ENCODE peak calls at places on chromosomes 2 and 18, in six cellular contexts. L is M059J; R is activated naive CD8-positive, alpha-beta T cell treated with anti-CD3 and anti-CD28 coated beads, Interleukin-2, amount 50 U/mL, for 24 hours; H is hypothalamus; O is anterior cingulate cortex; W is non-pigmented ciliary epithelial cell. Y is an unnamed sample.

GRCh38 chr2:75998451-75998850 is 287.7 kb upstream of the GCFC2 start:
- DNase-seq in L (no peak), R (no peak), H (no peak), O (no peak), W (no peak), Y (no peak)

GRCh38 chr2:205411558-205411957 is 270.7 kb upstream of the NRP2 start:
- DNase-seq in L (no peak), R (no peak), H (peak), O (peak), W (no peak), Y (peak)

GRCh38 chr2:66569974-66570373 is 135.0 kb downstream of the MEIS1 start:
- DNase-seq in L (no peak), R (no peak), H (no peak), O (no peak), W (no peak), Y (no peak)

GRCh38 chr2:225182126-225182525 is 139.9 kb upstream of the DOCK10 start:
- DNase-seq in L (no peak), R (no peak), H (no peak), O (no peak), W (no peak), Y (no peak)

GRCh38 chr18:70662588-70662987 is 373.7 kb downstream of the SOCS6 start:
- DNase-seq in L (no peak), R (no peak), H (no peak), O (no peak), W (no peak), Y (no peak)

GRCh38 chr2:224284134-224284946 is 117.6 kb downstream of the FAM124B start:
- DNase-seq in L (peak), R (no peak), H (no peak), O (no peak), W (no peak), Y (no peak)

GRCh38 chr2:53970095-53970897 is 497 bp downstream of the PSME4 start:
- DNase-seq in L (peak), R (peak), H (peak), O (peak), W (no peak), Y (peak)

GRCh38 chr2:168706806-168707205 is 95.6 kb upstream of the NOSTRIN start:
- DNase-seq in L (no peak), R (no peak), H (no peak), O (no peak), W (no peak), Y (no peak)

GRCh38 chr2:164737612-164738081 is 104.0 kb downstream of the COBLL1 start:
- DNase-seq in L (peak), R (peak), H (peak), O (peak), W (no peak), Y (peak)

GRCh38 chr2:172181840-172182239 is 79.1 kb upstream of the DLX2 start:
- DNase-seq in L (peak), R (no peak), H (no peak), O (no peak), W (no peak), Y (no peak)

GRCh38 chr18:57542126-57542525 is 44.4 kb downstream of the FECH start:
- DNase-seq in L (peak), R (no peak), H (no peak), O (no peak), W (peak), Y (no peak)

GRCh38 chr2:73292906-73293533 is 328 bp downstream of the EGR4 start:
- DNase-seq in L (no peak), R (peak), H (no peak), O (no peak), W (no peak), Y (no peak)

GRCh38 chr2:25938345-25938744 is 44.0 kb downstream of the KIF3C start:
- DNase-seq in L (no peak), R (no peak), H (peak), O (peak), W (no peak), Y (peak)

GRCh38 chr2:54639609-54640008 is 83.9 kb upstream of the EML6 start:
- DNase-seq in L (peak), R (no peak), H (no peak), O (no peak), W (no peak), Y (no peak)

GRCh38 chr2:236781933-236782788 is 212.5 kb downstream of the ACKR3 start:
- DNase-seq in L (no peak), R (no peak), H (no peak), O (no peak), W (no peak), Y (no peak)

GRCh38 chr18:8699948-8700347 is 5.4 kb upstream of the MTCL1 start:
- DNase-seq in L (no peak), R (no peak), H (no peak), O (no peak), W (no peak), Y (no peak)

GRCh38 chr2:98634406-98635092 is 26.2 kb downstream of the UNC50 start:
- DNase-seq in L (peak), R (peak), H (no peak), O (no peak), W (no peak), Y (no peak)

GRCh38 chr2:118442949-118443348 is 354.7 kb downstream of the INSIG2 start:
- DNase-seq in L (peak), R (no peak), H (no peak), O (no peak), W (no peak), Y (no peak)

GRCh38 chr18:45920367-45920766 is 46.8 kb downstream of the EPG5 start:
- DNase-seq in L (peak), R (no peak), H (peak), O (peak), W (no peak), Y (no peak)

GRCh38 chr18:59769105-59769865 is 72.1 kb upstream of the CCBE1 start:
- DNase-seq in L (peak), R (no peak), H (no peak), O (no peak), W (no peak), Y (no peak)

GRCh38 chr2:122168799-122169198 is 413.3 kb downstream of the TSN start:
- DNase-seq in L (no peak), R (no peak), H (no peak), O (no peak), W (no peak), Y (no peak)

GRCh38 chr2:56133931-56134629 is 49.7 kb upstream of the CCDC85A start:
- DNase-seq in L (no peak), R (no peak), H (no peak), O (no peak), W (no peak), Y (no peak)

GRCh38 chr18:75728621-75729020 is 301.1 kb upstream of the SMIM21 start:
- DNase-seq in L (no peak), R (no peak), H (no peak), O (no peak), W (no peak), Y (no peak)

GRCh38 chr2:85888020-85888744 is 608 bp downstream of the ST3GAL5 start:
- DNase-seq in L (peak), R (peak), H (peak), O (peak), W (no peak), Y (peak)

GRCh38 chr2:6254446-6254845 is 562.3 kb downstream of the SOX11 start:
- DNase-seq in L (no peak), R (no peak), H (no peak), O (no peak), W (no peak), Y (no peak)

GRCh38 chr2:196453613-196454047 is 185.9 kb upstream of the CCDC150 start:
- DNase-seq in L (peak), R (peak), H (no peak), O (no peak), W (peak), Y (no peak)

GRCh38 chr2:160440888-160441287 is 52.7 kb downstream of the RBMS1 start:
- DNase-seq in L (peak), R (no peak), H (no peak), O (no peak), W (no peak), Y (no peak)

GRCh38 chr2:201642086-201642578 is 1.2 kb downstream of the TMEM237 start:
- DNase-seq in L (no peak), R (no peak), H (no peak), O (no peak), W (no peak), Y (no peak)

GRCh38 chr2:199443589-199444130 is 14.1 kb downstream of the SATB2 start:
- DNase-seq in L (peak), R (no peak), H (no peak), O (no peak), W (no peak), Y (no peak)

GRCh38 chr2:236633764-236634163 is 64.1 kb downstream of the ACKR3 start:
- DNase-seq in L (no peak), R (no peak), H (no peak), O (no peak), W (no peak), Y (no peak)

GRCh38 chr2:33134764-33135560 is 188.2 kb downstream of the LTBP1 start:
- DNase-seq in L (no peak), R (no peak), H (no peak), O (no peak), W (no peak), Y (no peak)

GRCh38 chr2:26299488-26300092 is 46.4 kb upstream of the SELENOI start:
- DNase-seq in L (peak), R (peak), H (no peak), O (no peak), W (peak), Y (no peak)

GRCh38 chr2:133380991-133381390 is 187.3 kb downstream of the NCKAP5 start:
- DNase-seq in L (no peak), R (no peak), H (no peak), O (no peak), W (no peak), Y (no peak)

GRCh38 chr2:195498176-195498575 is 158.8 kb upstream of the SLC39A10 start:
- DNase-seq in L (peak), R (peak), H (no peak), O (no peak), W (no peak), Y (no peak)

GRCh38 chr2:167945660-167946366 is 301.6 kb downstream of the STK39 start:
- DNase-seq in L (no peak), R (no peak), H (no peak), O (no peak), W (no peak), Y (no peak)

GRCh38 chr2:174748948-174749347 is 15.3 kb downstream of the CHRNA1 start:
- DNase-seq in L (peak), R (peak), H (peak), O (peak), W (no peak), Y (peak)

GRCh38 chr2:215929602-215930335 is 83.6 kb downstream of the MREG start:
- DNase-seq in L (peak), R (no peak), H (no peak), O (no peak), W (no peak), Y (no peak)

GRCh38 chr18:48409591-48410094 is 460 bp upstream of the ZBTB7C start:
- DNase-seq in L (peak), R (peak), H (peak), O (peak), W (no peak), Y (peak)

Y was measured in posterior cingulate gyrus.